ENCODE peak calls at places on chromosome 22, in seven cellular contexts. N is left ventricle myocardium inferior; K is astrocyte of the spinal cord; D is effector memory CD8-positive, alpha-beta T cell; Z is GM10248; E is fibroblast of lung; W is RWPE1. X is an unnamed sample.

GRCh38 chr22:29331658-29332300 is 16.3 kb upstream of the RASL10A start:
- DNase-seq in N (no peak), K (no peak), D (no peak), Z (no peak), E (no peak), W (no peak), X (no peak)

GRCh38 chr22:29747832-29748231 is 19.0 kb downstream of the ZMAT5 start:
- DNase-seq in N (no peak), K (no peak), D (no peak), Z (no peak), E (no peak), W (no peak), X (no peak)

GRCh38 chr22:32764330-32765116 is 37.0 kb upstream of the TIMP3 start:
- DNase-seq in N (peak; percentile 65), K (peak; percentile 67), D (no peak), Z (no peak), E (peak; percentile 95), W (no peak), X (no peak)

GRCh38 chr22:36743591-36744412 is 32.1 kb downstream of the IFT27 start:
- DNase-seq in N (no peak), K (no peak), D (no peak), Z (no peak), E (no peak), W (no peak), X (no peak)

GRCh38 chr22:36790648-36791047 is 14.7 kb upstream of the IFT27 start:
- DNase-seq in N (no peak), K (no peak), D (no peak), Z (peak; percentile 60), E (no peak), W (no peak), X (no peak)

GRCh38 chr22:45290410-45290936 is 5.7 kb downstream of the UPK3A start:
- DNase-seq in N (no peak), K (peak; percentile 17), D (no peak), Z (no peak), E (peak; percentile 64), W (no peak), X (peak; percentile 69)

GRCh38 chr22:23431337-23432072 is 148.6 kb downstream of the IGLL1 start:
- DNase-seq in N (no peak), K (peak; percentile 79), D (no peak), Z (no peak), E (no peak), W (no peak), X (peak; percentile 37)

GRCh38 chr22:46102752-46103151 is 47.6 kb upstream of the PPARA start:
- DNase-seq in N (no peak), K (no peak), D (no peak), Z (no peak), E (no peak), W (no peak), X (no peak)

GRCh38 chr22:19455585-19456370 is 8.3 kb upstream of the C22orf39 start:
- DNase-seq in N (no peak), K (no peak), D (no peak), Z (no peak), E (no peak), W (no peak), X (no peak)

GRCh38 chr22:30994960-30995359 is 25.9 kb downstream of the TUG1 start:
- DNase-seq in N (no peak), K (no peak), D (no peak), Z (no peak), E (no peak), W (no peak), X (no peak)

GRCh38 chr22:46931881-46932280 is 169.4 kb downstream of the TBC1D22A start:
- DNase-seq in N (no peak), K (peak; percentile 50), D (no peak), Z (no peak), E (no peak), W (peak; percentile 25), X (no peak)